ENCODE peak calls at places on chromosome 12, in seven cellular contexts. One of them, this sample, is unnamed.

GRCh38 chr12:4441355-4442330 is 4.0 kb downstream of the FGF6 start:
- DNase-seq in H1: peak
- DNase-seq in GM12878: no peak
- DNase-seq in K562: no peak
- DNase-seq in GM12891: no peak
- DNase-seq in HepG2: no peak
- DNase-seq in SK-N-SH: peak
- DNase-seq in this sample: no peak

GRCh38 chr12:49367381-49368239 is at the start of gene SPATS2:
- DNase-seq in H1: no peak
- DNase-seq in GM12878: no peak
- DNase-seq in K562: no peak
- DNase-seq in GM12891: no peak
- DNase-seq in HepG2: no peak
- DNase-seq in SK-N-SH: no peak
- DNase-seq in this sample: no peak

GRCh38 chr12:107912421-107913004 is 138.0 kb downstream of the ASCL4 start:
- DNase-seq in H1: no peak
- DNase-seq in GM12878: no peak
- DNase-seq in K562: peak
- DNase-seq in GM12891: peak
- DNase-seq in HepG2: no peak
- DNase-seq in SK-N-SH: peak
- DNase-seq in this sample: peak

GRCh38 chr12:79522237-79522636 is 168.5 kb downstream of the PAWR start:
- DNase-seq in H1: no peak
- DNase-seq in GM12878: no peak
- DNase-seq in K562: no peak
- DNase-seq in GM12891: no peak
- DNase-seq in HepG2: no peak
- DNase-seq in SK-N-SH: no peak
- DNase-seq in this sample: no peak

GRCh38 chr12:2692156-2692555 is 102.6 kb upstream of the FKBP4 start:
- DNase-seq in H1: no peak
- DNase-seq in GM12878: no peak
- DNase-seq in K562: no peak
- DNase-seq in GM12891: no peak
- DNase-seq in HepG2: no peak
- DNase-seq in SK-N-SH: no peak
- DNase-seq in this sample: no peak

GRCh38 chr12:122356192-122356635 is 66.3 kb downstream of the CLIP1 start:
- DNase-seq in H1: no peak
- DNase-seq in GM12878: peak
- DNase-seq in K562: peak
- DNase-seq in GM12891: peak
- DNase-seq in HepG2: peak
- DNase-seq in SK-N-SH: peak
- DNase-seq in this sample: no peak

GRCh38 chr12:22268406-22268805 is 66.1 kb downstream of the ST8SIA1 start:
- DNase-seq in H1: no peak
- DNase-seq in GM12878: no peak
- DNase-seq in K562: no peak
- DNase-seq in GM12891: no peak
- DNase-seq in HepG2: no peak
- DNase-seq in SK-N-SH: no peak
- DNase-seq in this sample: no peak

GRCh38 chr12:76374395-76375020 is 26.3 kb upstream of the BBS10 start:
- DNase-seq in H1: no peak
- DNase-seq in GM12878: no peak
- DNase-seq in K562: no peak
- DNase-seq in GM12891: no peak
- DNase-seq in HepG2: no peak
- DNase-seq in SK-N-SH: no peak
- DNase-seq in this sample: no peak

GRCh38 chr12:121240484-121241202 is 30.7 kb downstream of the P2RX4 start:
- DNase-seq in H1: no peak
- DNase-seq in GM12878: no peak
- DNase-seq in K562: peak
- DNase-seq in GM12891: no peak
- DNase-seq in HepG2: no peak
- DNase-seq in SK-N-SH: no peak
- DNase-seq in this sample: no peak

GRCh38 chr12:113266106-113266895 is 45.0 kb downstream of the TPCN1 start:
- DNase-seq in H1: no peak
- DNase-seq in GM12878: no peak
- DNase-seq in K562: no peak
- DNase-seq in GM12891: no peak
- DNase-seq in HepG2: no peak
- DNase-seq in SK-N-SH: no peak
- DNase-seq in this sample: no peak

GRCh38 chr12:66603458-66603857 is 75.4 kb downstream of the GRIP1 start:
- DNase-seq in H1: no peak
- DNase-seq in GM12878: no peak
- DNase-seq in K562: no peak
- DNase-seq in GM12891: no peak
- DNase-seq in HepG2: no peak
- DNase-seq in SK-N-SH: no peak
- DNase-seq in this sample: no peak

GRCh38 chr12:63826002-63826585 is 18.4 kb upstream of the SRGAP1 start:
- DNase-seq in H1: no peak
- DNase-seq in GM12878: no peak
- DNase-seq in K562: peak
- DNase-seq in GM12891: no peak
- DNase-seq in HepG2: peak
- DNase-seq in SK-N-SH: peak
- DNase-seq in this sample: no peak

GRCh38 chr12:116155383-116155782 is 122.1 kb downstream of the MED13L start:
- DNase-seq in H1: no peak
- DNase-seq in GM12878: no peak
- DNase-seq in K562: no peak
- DNase-seq in GM12891: no peak
- DNase-seq in HepG2: peak
- DNase-seq in SK-N-SH: no peak
- DNase-seq in this sample: no peak

GRCh38 chr12:42091769-42092168 is 52.9 kb downstream of the GXYLT1 start:
- DNase-seq in H1: no peak
- DNase-seq in GM12878: no peak
- DNase-seq in K562: no peak
- DNase-seq in GM12891: no peak
- DNase-seq in HepG2: no peak
- DNase-seq in SK-N-SH: no peak
- DNase-seq in this sample: no peak

GRCh38 chr12:43776498-43776897 is 17.7 kb downstream of the IRAK4 start:
- DNase-seq in H1: no peak
- DNase-seq in GM12878: no peak
- DNase-seq in K562: peak
- DNase-seq in GM12891: peak
- DNase-seq in HepG2: peak
- DNase-seq in SK-N-SH: peak
- DNase-seq in this sample: no peak

GRCh38 chr12:96106137-96106536 is 70.8 kb upstream of the LTA4H start:
- DNase-seq in H1: no peak
- DNase-seq in GM12878: no peak
- DNase-seq in K562: no peak
- DNase-seq in GM12891: no peak
- DNase-seq in HepG2: peak
- DNase-seq in SK-N-SH: no peak
- DNase-seq in this sample: no peak

GRCh38 chr12:24586293-24586692 is 362.6 kb downstream of the BCAT1 start:
- DNase-seq in H1: no peak
- DNase-seq in GM12878: no peak
- DNase-seq in K562: peak
- DNase-seq in GM12891: no peak
- DNase-seq in HepG2: no peak
- DNase-seq in SK-N-SH: no peak
- DNase-seq in this sample: no peak

GRCh38 chr12:122853582-122854245 is 18.5 kb downstream of the HIP1R start:
- DNase-seq in H1: no peak
- DNase-seq in GM12878: no peak
- DNase-seq in K562: no peak
- DNase-seq in GM12891: no peak
- DNase-seq in HepG2: no peak
- DNase-seq in SK-N-SH: peak
- DNase-seq in this sample: no peak

GRCh38 chr12:54932691-54933090 is 51.9 kb downstream of the TESPA1 start:
- DNase-seq in H1: no peak
- DNase-seq in GM12878: no peak
- DNase-seq in K562: peak
- DNase-seq in GM12891: no peak
- DNase-seq in HepG2: no peak
- DNase-seq in SK-N-SH: no peak
- DNase-seq in this sample: no peak

DNA sequence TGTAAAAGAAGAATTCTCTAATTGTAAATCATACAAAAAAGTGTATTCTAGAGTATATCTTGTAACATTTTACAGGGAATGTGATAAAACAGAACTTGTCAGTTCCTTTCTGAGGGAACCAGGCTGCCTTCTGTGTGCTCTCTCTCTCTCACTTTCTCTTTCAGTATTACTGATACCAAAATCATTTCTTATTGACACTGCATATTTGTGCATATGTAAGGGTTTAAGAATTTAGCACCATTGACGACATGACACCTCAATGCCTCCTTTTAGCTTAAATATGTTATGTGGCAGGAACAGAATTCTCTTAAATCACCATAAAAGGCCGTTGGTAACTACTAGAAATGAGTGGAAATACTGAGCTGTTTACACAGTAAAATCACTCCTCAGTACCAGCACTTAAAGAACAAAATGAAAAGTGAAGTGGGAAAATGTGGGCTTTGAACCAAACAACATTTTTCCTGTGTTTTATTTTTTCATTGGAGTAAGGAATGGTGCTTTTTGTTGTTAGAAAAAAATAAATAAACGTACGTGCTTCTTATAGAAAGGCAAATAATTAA is 457.7 kb upstream of the SYT1 start:
- DNase-seq in H1: no peak
- DNase-seq in GM12878: peak
- DNase-seq in K562: no peak
- DNase-seq in GM12891: no peak
- DNase-seq in HepG2: no peak
- DNase-seq in SK-N-SH: no peak
- DNase-seq in this sample: no peak
- TF ChIP-seq TAF1 in H1: no peak
- TF ChIP-seq TAF1 in GM12878: no peak
- TF ChIP-seq TAF1 in K562: no peak
- TF ChIP-seq TAF1 in GM12891: no peak
- TF ChIP-seq TAF1 in HepG2: no peak
- TF ChIP-seq TAF1 in SK-N-SH: no peak
- TF ChIP-seq TAF1 in this sample: no peak

GRCh38 chr12:8449293-8449944 is 6.3 kb upstream of the CLEC6A start:
- DNase-seq in H1: no peak
- DNase-seq in GM12878: peak
- DNase-seq in K562: no peak
- DNase-seq in GM12891: no peak
- DNase-seq in HepG2: no peak
- DNase-seq in SK-N-SH: no peak
- DNase-seq in this sample: no peak

GRCh38 chr12:8452036-8452435 is 3.7 kb upstream of the CLEC6A start:
- DNase-seq in H1: no peak
- DNase-seq in GM12878: no peak
- DNase-seq in K562: no peak
- DNase-seq in GM12891: no peak
- DNase-seq in HepG2: no peak
- DNase-seq in SK-N-SH: no peak
- DNase-seq in this sample: no peak

GRCh38 chr12:8445731-8446130 is 10.0 kb upstream of the CLEC6A start:
- DNase-seq in H1: no peak
- DNase-seq in GM12878: no peak
- DNase-seq in K562: no peak
- DNase-seq in GM12891: no peak
- DNase-seq in HepG2: no peak
- DNase-seq in SK-N-SH: no peak
- DNase-seq in this sample: no peak

GRCh38 chr12:8446642-8447547 is 8.9 kb upstream of the CLEC6A start:
- DNase-seq in H1: no peak
- DNase-seq in GM12878: no peak
- DNase-seq in K562: no peak
- DNase-seq in GM12891: no peak
- DNase-seq in HepG2: no peak
- DNase-seq in SK-N-SH: no peak
- DNase-seq in this sample: no peak
- TF ChIP-seq TAF1 in H1: no peak
- TF ChIP-seq TAF1 in GM12878: no peak
- TF ChIP-seq TAF1 in K562: no peak
- TF ChIP-seq TAF1 in GM12891: no peak
- TF ChIP-seq TAF1 in HepG2: no peak
- TF ChIP-seq TAF1 in SK-N-SH: no peak
- TF ChIP-seq TAF1 in this sample: no peak

DNA sequence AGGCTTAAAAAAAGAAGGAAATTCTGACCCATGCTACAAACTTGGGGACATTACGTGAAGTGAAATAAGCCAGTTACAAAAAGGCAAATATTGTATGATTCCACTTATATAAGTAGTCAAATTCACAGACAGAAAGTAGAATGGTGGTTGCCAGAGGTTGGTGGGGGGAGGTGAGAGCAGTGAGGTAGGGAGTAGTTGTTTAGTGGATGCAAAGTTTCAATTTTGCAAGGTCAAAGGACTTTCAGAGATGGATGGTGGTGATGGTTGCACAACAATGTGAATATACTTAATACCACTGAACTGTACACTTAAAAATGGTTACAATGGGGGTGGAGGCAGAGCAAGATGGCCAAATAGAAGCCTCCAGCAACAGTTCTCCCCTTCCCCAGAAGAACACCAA is 86.2 kb upstream of the PLXNC1 start:
- DNase-seq in H1: no peak
- DNase-seq in GM12878: no peak
- DNase-seq in K562: no peak
- DNase-seq in GM12891: no peak
- DNase-seq in HepG2: no peak
- DNase-seq in SK-N-SH: no peak
- DNase-seq in this sample: no peak
- TF ChIP-seq TAF1 in H1: no peak
- TF ChIP-seq TAF1 in GM12878: no peak
- TF ChIP-seq TAF1 in K562: no peak
- TF ChIP-seq TAF1 in GM12891: no peak
- TF ChIP-seq TAF1 in HepG2: no peak
- TF ChIP-seq TAF1 in SK-N-SH: no peak
- TF ChIP-seq TAF1 in this sample: no peak

GRCh38 chr12:103745962-103746361 is 95.1 kb downstream of the NT5DC3 start:
- DNase-seq in H1: no peak
- DNase-seq in GM12878: no peak
- DNase-seq in K562: peak
- DNase-seq in GM12891: no peak
- DNase-seq in HepG2: no peak
- DNase-seq in SK-N-SH: no peak
- DNase-seq in this sample: no peak
- TF ChIP-seq TAF1 in H1: no peak
- TF ChIP-seq TAF1 in GM12878: no peak
- TF ChIP-seq TAF1 in K562: no peak
- TF ChIP-seq TAF1 in GM12891: no peak
- TF ChIP-seq TAF1 in HepG2: no peak
- TF ChIP-seq TAF1 in SK-N-SH: no peak
- TF ChIP-seq TAF1 in this sample: no peak

GRCh38 chr12:46459111-46459510 is 86.5 kb upstream of the SLC38A2 start:
- DNase-seq in H1: no peak
- DNase-seq in GM12878: no peak
- DNase-seq in K562: no peak
- DNase-seq in GM12891: no peak
- DNase-seq in HepG2: no peak
- DNase-seq in SK-N-SH: no peak
- DNase-seq in this sample: no peak
- TF ChIP-seq TAF1 in H1: no peak
- TF ChIP-seq TAF1 in GM12878: no peak
- TF ChIP-seq TAF1 in K562: no peak
- TF ChIP-seq TAF1 in GM12891: no peak
- TF ChIP-seq TAF1 in HepG2: no peak
- TF ChIP-seq TAF1 in SK-N-SH: no peak
- TF ChIP-seq TAF1 in this sample: no peak

This sample was measured in GM12892.